ENCODE peak calls at places on chromosomes 4 and X, in ten cellular contexts. U is cardiac muscle cell; Z is heart right ventricle; D is stomach; A is CD8-positive, alpha-beta memory T cell; I is GM23248; R is astrocyte; T is mesendoderm; V is naive thymus-derived CD4-positive, alpha-beta T cell; Q is colonic mucosa. Y is an unnamed sample.

GRCh38 chr4:154332681-154333421 is 158.7 kb downstream of the DCHS2 start:
- DNase-seq in U (peak; percentile 26), Z (peak; percentile 5), D (no peak), A (peak; percentile 1), I (no peak), R (no peak), T (peak; percentile 69), V (peak; percentile 68), Q (peak; percentile 20), Y (peak; percentile 11)

GRCh38 chr4:123827511-123827910 is 430.9 kb downstream of the SPRY1 start:
- DNase-seq in U (no peak), Z (no peak), D (no peak), A (no peak), I (no peak), R (no peak), T (no peak), V (no peak), Q (no peak), Y (no peak)

GRCh38 chrX:148133099-148133725 is 152.1 kb downstream of the FMR1NB start:
- DNase-seq in U (peak; percentile 0), Z (no peak), D (no peak), A (no peak), I (peak; percentile 15), R (no peak), T (peak; percentile 3), V (peak; percentile 38), Q (no peak), Y (peak; percentile 34)

GRCh38 chr4:183905593-183906485 is 732 bp downstream of the STOX2 start:
- DNase-seq in U (peak; percentile 46), Z (peak; percentile 44), D (peak; percentile 45), A (no peak), I (peak; percentile 32), R (peak; percentile 21), T (peak; percentile 89), V (no peak), Q (peak; percentile 22), Y (no peak)

GRCh38 chr4:9880411-9881197 is 99.2 kb downstream of the DRD5 start:
- DNase-seq in U (peak; percentile 84), Z (no peak), D (no peak), A (no peak), I (peak; percentile 5), R (no peak), T (no peak), V (no peak), Q (no peak), Y (no peak)

GRCh38 chr4:26410385-26411293 is 79.6 kb downstream of the CCKAR start:
- DNase-seq in U (peak; percentile 73), Z (peak; percentile 63), D (no peak), A (no peak), I (peak; percentile 64), R (no peak), T (peak; percentile 62), V (peak; percentile 58), Q (peak; percentile 49), Y (peak; percentile 74)

GRCh38 chr4:21768349-21769310 is 179.9 kb downstream of the KCNIP4 start:
- DNase-seq in U (peak; percentile 73), Z (peak; percentile 9), D (no peak), A (no peak), I (peak; percentile 62), R (peak; percentile 30), T (peak; percentile 65), V (peak; percentile 19), Q (peak; percentile 24), Y (peak; percentile 30)

GRCh38 chr4:80540785-80541469 is 205.4 kb downstream of the CFAP299 start:
- DNase-seq in U (no peak), Z (no peak), D (no peak), A (no peak), I (peak; percentile 5), R (peak; percentile 3), T (no peak), V (peak; percentile 16), Q (no peak), Y (no peak)

GRCh38 chr4:15455290-15455689 is 14.4 kb upstream of the CC2D2A start:
- DNase-seq in U (peak; percentile 89), Z (peak; percentile 16), D (no peak), A (no peak), I (peak; percentile 93), R (no peak), T (no peak), V (no peak), Q (no peak), Y (no peak)

GRCh38 chrX:40155617-40156471 is 58.1 kb upstream of the BCOR start:
- DNase-seq in U (no peak), Z (no peak), D (no peak), A (no peak), I (peak; percentile 35), R (no peak), T (peak; percentile 37), V (no peak), Q (peak; percentile 30), Y (no peak)

GRCh38 chr4:73998040-73999011 is at the start of gene CXCL5:
- DNase-seq in U (peak; percentile 91), Z (peak; percentile 18), D (peak; percentile 44), A (no peak), I (peak; percentile 63), R (peak; percentile 39), T (peak; percentile 90), V (no peak), Q (no peak), Y (no peak)

GRCh38 chr4:176539091-176539784 is 219.5 kb downstream of the SPCS3 start:
- DNase-seq in U (no peak), Z (no peak), D (no peak), A (no peak), I (peak; percentile 15), R (no peak), T (no peak), V (no peak), Q (no peak), Y (no peak)

GRCh38 chr4:169345207-169345788 is 74.5 kb upstream of the SH3RF1 start:
- DNase-seq in U (peak; percentile 35), Z (no peak), D (no peak), A (no peak), I (peak; percentile 95), R (peak; percentile 75), T (no peak), V (no peak), Q (no peak), Y (no peak)

DNA sequence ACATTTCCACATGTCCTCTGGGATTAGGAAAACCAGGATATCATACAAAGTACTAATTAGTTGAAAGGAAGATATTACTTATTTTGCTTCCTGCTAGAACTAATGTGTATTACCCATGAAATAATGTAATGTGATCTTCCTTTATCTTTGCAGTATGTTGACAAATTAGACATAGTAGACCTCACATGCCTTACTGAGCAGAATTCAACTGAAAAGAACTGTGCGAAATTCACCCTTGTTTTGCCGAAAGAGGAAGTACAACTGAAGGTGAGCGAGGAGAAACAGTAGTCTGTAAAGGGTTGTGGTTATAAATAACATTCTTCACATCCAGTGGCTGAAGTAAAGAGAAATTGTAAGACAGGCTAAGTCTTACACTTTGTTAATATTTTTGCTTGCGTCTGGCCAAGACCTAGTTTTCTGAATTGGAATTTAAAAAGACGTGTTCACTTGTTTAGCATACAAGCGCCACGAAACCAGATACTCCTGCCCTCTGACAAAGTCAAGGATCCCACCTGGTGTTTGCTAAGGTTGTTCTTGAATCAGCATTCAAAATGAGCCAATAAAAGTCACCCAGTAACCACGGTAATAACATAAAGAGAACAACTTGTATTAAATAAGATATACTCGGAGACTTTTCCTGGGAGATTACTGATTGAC is 16.8 kb downstream of the STAP1 start:
- DNase-seq in U (no peak), Z (no peak), D (no peak), A (no peak), I (no peak), R (no peak), T (peak; percentile 8), V (peak; percentile 58), Q (no peak), Y (peak; percentile 74)
- H3K4me3 ChIP-seq in U (no peak overlapping the region), Z (no peak overlapping the region), D (no peak overlapping the region), A (peak overlapping the region; percentile 32), I (no peak overlapping the region), R (no peak overlapping the region), T (no peak overlapping the region), V (peak overlapping the region; percentile 22), Q (no peak overlapping the region), Y (peak overlapping the region; percentile 59)

GRCh38 chr4:822361-823092 is 3.4 kb downstream of the CPLX1 start:
- DNase-seq in U (no peak), Z (no peak), D (no peak), A (no peak), I (no peak), R (no peak), T (no peak), V (no peak), Q (no peak), Y (no peak)

GRCh38 chr4:821631-822030 is 4.3 kb downstream of the CPLX1 start:
- DNase-seq in U (no peak), Z (no peak), D (no peak), A (no peak), I (no peak), R (no peak), T (no peak), V (no peak), Q (no peak), Y (no peak)

GRCh38 chr4:819401-820229 is 6.3 kb downstream of the CPLX1 start:
- DNase-seq in U (no peak), Z (no peak), D (no peak), A (no peak), I (no peak), R (no peak), T (no peak), V (no peak), Q (no peak), Y (no peak)

GRCh38 chr4:820230-821172 is 5.4 kb downstream of the CPLX1 start:
- DNase-seq in U (no peak), Z (no peak), D (no peak), A (no peak), I (no peak), R (no peak), T (no peak), V (no peak), Q (no peak), Y (no peak)

DNA sequence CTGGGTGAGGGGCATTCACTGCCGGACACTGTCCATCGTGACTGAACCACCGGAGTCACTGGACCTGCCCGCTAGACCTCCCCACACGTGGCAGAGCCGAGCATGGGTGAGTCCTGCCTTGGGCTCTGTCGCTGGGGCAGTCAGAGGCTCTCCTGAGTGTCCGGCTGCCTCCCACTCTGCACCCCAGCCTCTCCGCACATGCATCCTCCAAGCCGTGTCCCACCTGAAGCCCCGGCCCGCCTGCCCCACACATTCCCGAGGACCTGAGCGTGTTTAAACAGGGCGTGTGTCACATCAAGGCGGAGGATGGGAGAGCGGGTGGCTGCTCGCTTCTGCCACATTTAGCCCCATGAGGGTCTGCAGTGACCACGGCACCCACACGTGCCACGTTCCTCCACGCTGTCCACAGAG is 4.7 kb downstream of the CPLX1 start:
- DNase-seq in U (no peak), Z (no peak), D (no peak), A (no peak), I (no peak), R (no peak), T (no peak), V (no peak), Q (no peak), Y (no peak)
- H3K27me3 ChIP-seq in U (peaks cover 94% of the 10 kb centered on the region), Z (peaks cover 41% of the 10 kb centered on the region), D (peaks cover 49% of the 10 kb centered on the region), A (peaks cover 27% of the 10 kb centered on the region), I (peaks cover 47% of the 10 kb centered on the region), R (peaks cover 38% of the 10 kb centered on the region), T (peaks cover 16% of the 10 kb centered on the region), V (peaks cover 6% of the 10 kb centered on the region), Q (peaks cover 16% of the 10 kb centered on the region), Y (no peaks in the 10 kb centered on the region)

GRCh38 chrX:499870-500364 is 113.2 kb upstream of the PPP2R3B start:
- DNase-seq in U (no peak), Z (no peak), D (no peak), A (no peak), I (no peak), R (no peak), T (no peak), V (no peak), Q (no peak), Y (no peak)
- H3K27ac ChIP-seq in U (no peak overlapping the region), Z (no peak overlapping the region), D (no peak overlapping the region), A (no peak overlapping the region), I (no peak overlapping the region), R (no peak overlapping the region), T (no peak overlapping the region), V (no peak overlapping the region), Q (no peak overlapping the region), Y (no peak overlapping the region)

GRCh38 chr4:78092850-78093249 is 35.7 kb downstream of the FRAS1 start:
- DNase-seq in U (no peak), Z (no peak), D (no peak), A (no peak), I (no peak), R (no peak), T (peak; percentile 39), V (no peak), Q (no peak), Y (no peak)
- H3K4me3 ChIP-seq in U (no peak overlapping the region), Z (no peak overlapping the region), D (no peak overlapping the region), A (no peak overlapping the region), I (no peak overlapping the region), R (no peak overlapping the region), T (no peak overlapping the region), V (no peak overlapping the region), Q (no peak overlapping the region), Y (no peak overlapping the region)

Y was measured in CD4-positive, CD25-positive, alpha-beta regulatory T cell.